ENCODE peak calls at places on chromosomes 4 and X, in six cellular contexts. F is glomerular endothelial cell, G is NCI-H2081, W is psoas muscle, O is cardiac muscle cell, I is NCI-H2029. Q is an unnamed sample.

GRCh38 chr4:143183513-143184216 is 1.1 kb upstream of the USP38 start:
- DNase-seq in F (no peak), W (no peak), I (no peak), O (no peak), G (no peak), Q (no peak)

GRCh38 chr4:30952526-30953219 is 232.5 kb downstream of the PCDH7 start:
- DNase-seq in W (no peak), F (no peak), I (no peak), O (no peak), G (no peak), Q (no peak)

GRCh38 chrX:37347420-37347819 is 1.7 kb upstream of the PRRG1 start:
- DNase-seq in I (no peak), W (no peak), O (peak; percentile 81), G (no peak), F (no peak), Q (no peak)

GRCh38 chr4:14445882-14446281 is 556.4 kb upstream of the CPEB2 start:
- DNase-seq in O (no peak), W (no peak), G (no peak), I (no peak), F (no peak), Q (no peak)

GRCh38 chrX:51894697-51895336 is 1.4 kb downstream of the MAGED1 start:
- DNase-seq in O (peak; percentile 38), W (peak; percentile 55), I (no peak), G (peak; percentile 25), F (no peak), Q (no peak)

GRCh38 chrX:31272472-31272775 is 200.6 kb upstream of the FTHL17 start:
- DNase-seq in G (no peak), O (no peak), W (no peak), I (no peak), F (no peak), Q (no peak)

GRCh38 chrX:12981880-12982279 is 7.0 kb downstream of the TMSB4X start:
- DNase-seq in O (no peak), G (no peak), W (no peak), F (no peak), I (no peak), Q (no peak)

GRCh38 chr4:32475710-32476109 is 1755.5 kb downstream of the PCDH7 start:
- DNase-seq in I (no peak), O (no peak), G (no peak), F (no peak), W (no peak), Q (no peak)

GRCh38 chrX:50677789-50678188 is 136.2 kb downstream of the SHROOM4 start:
- DNase-seq in G (no peak), O (no peak), I (no peak), F (no peak), W (no peak), Q (no peak)

GRCh38 chr4:70722199-70722791 is 531 bp downstream of the RUFY3 start:
- DNase-seq in I (no peak), W (no peak), O (peak; percentile 66), G (peak; percentile 44), F (no peak), Q (no peak)

GRCh38 chr4:77581724-77582123 is 23.9 kb upstream of the CXCL13 start:
- DNase-seq in W (no peak), I (no peak), F (no peak), G (no peak), O (peak; percentile 61), Q (no peak)

GRCh38 chr4:122783301-122784215 is 43.1 kb upstream of the FGF2 start:
- DNase-seq in F (peak; percentile 83), W (peak; percentile 57), O (peak; percentile 94), G (no peak), I (no peak), Q (no peak)

GRCh38 chr4:20383969-20384368 is 132.3 kb downstream of the SLIT2 start:
- DNase-seq in F (no peak), O (no peak), I (no peak), G (no peak), W (no peak), Q (no peak)

GRCh38 chr4:158461336-158461735 is 60.3 kb upstream of the RXFP1 start:
- DNase-seq in O (no peak), W (no peak), G (no peak), I (no peak), F (no peak), Q (no peak)

GRCh38 chr4:37892641-37893040 is 1.8 kb downstream of the TBC1D1 start:
- DNase-seq in O (no peak), G (no peak), I (no peak), F (no peak), W (no peak), Q (no peak)

GRCh38 chr4:139403457-139403856 is 50.5 kb upstream of the RAB33B start:
- DNase-seq in G (no peak), F (no peak), W (no peak), O (peak; percentile 12), I (no peak), Q (no peak)

GRCh38 chr4:20217521-20217920 is 34.2 kb upstream of the SLIT2 start:
- DNase-seq in O (no peak), I (no peak), G (no peak), F (no peak), W (no peak), Q (no peak)

GRCh38 chrX:26138043-26138442 is at the start of gene MAGEB18:
- DNase-seq in F (no peak), W (no peak), I (no peak), O (no peak), G (no peak), Q (no peak)

GRCh38 chr4:139559692-139560091 is 3.7 kb upstream of the SETD7 start:
- DNase-seq in I (no peak), F (no peak), W (no peak), G (no peak), O (no peak), Q (no peak)

GRCh38 chr4:118727360-118727759 is 42.2 kb downstream of the METTL14 start:
- DNase-seq in I (no peak), W (no peak), G (no peak), O (no peak), F (no peak), Q (no peak)

GRCh38 chr4:189396435-189396834 is 544.2 kb upstream of the FRG1 start:
- DNase-seq in I (no peak), O (no peak), F (no peak), G (no peak), W (no peak), Q (no peak)

GRCh38 chr4:72919937-72920336 is 149.6 kb downstream of the COX18 start:
- DNase-seq in I (no peak), W (no peak), F (no peak), O (peak; percentile 15), G (no peak), Q (no peak)

GRCh38 chr4:160406426-160406825 is 1303.5 kb downstream of the RAPGEF2 start:
- DNase-seq in F (no peak), I (no peak), G (no peak), O (no peak), W (no peak), Q (no peak)

GRCh38 chrX:136221851-136222513 is 29.2 kb downstream of the MAP7D3 start:
- DNase-seq in O (no peak), W (no peak), I (no peak), G (no peak), F (no peak), Q (no peak)

GRCh38 chrX:154750301-154751120 is at the start of gene GAB3:
- DNase-seq in F (no peak), I (no peak), W (peak; percentile 58), G (no peak), O (peak; percentile 35), Q (no peak)

GRCh38 chrX:138847930-138848329 is 136.4 kb upstream of the FGF13 start:
- DNase-seq in F (no peak), G (no peak), W (no peak), O (peak; percentile 15), I (no peak), Q (no peak)

GRCh38 chrX:63918611-63919010 is 133.6 kb upstream of the ARHGEF9 start:
- DNase-seq in G (no peak), O (no peak), I (no peak), F (no peak), W (no peak), Q (no peak)

GRCh38 chrX:53312946-53313745 is 31.8 kb upstream of the IQSEC2 start:
- DNase-seq in O (peak; percentile 56), F (peak; percentile 42), W (peak; percentile 75), G (peak; percentile 57), I (no peak), Q (no peak)

GRCh38 chrX:71809886-71810285 is 46.7 kb downstream of the CXorf49B start:
- DNase-seq in I (no peak), F (no peak), O (no peak), G (no peak), W (no peak), Q (no peak)

GRCh38 chrX:13428055-13428786 is 108.4 kb upstream of the ATXN3L start:
- DNase-seq in O (peak; percentile 67), I (no peak), G (no peak), F (no peak), W (no peak), Q (no peak)

GRCh38 chr4:182847956-182848450 is 69.2 kb downstream of the DCTD start:
- DNase-seq in G (no peak), I (no peak), F (no peak), O (no peak), W (no peak), Q (no peak)

GRCh38 chr4:112378858-112379257 is 81.7 kb downstream of the ALPK1 start:
- DNase-seq in G (no peak), I (no peak), F (no peak), W (no peak), O (no peak), Q (no peak)